ENCODE peak calls at places on chromosomes 4 and X, in six cellular contexts. I, N, H, R, W and G are unnamed samples.

GRCh38 chr4:176945314-176945713 is 152.6 kb upstream of the VEGFC start:
- DNase-seq in I (no peak), N (no peak), H (no peak), R (no peak), W (no peak), G (no peak)

GRCh38 chrX:22603060-22603459 is 330.3 kb downstream of the CBLL2 start:
- DNase-seq in I (no peak), N (no peak), H (no peak), R (no peak), W (no peak), G (no peak)

GRCh38 chr4:26900765-26901164 is 40.1 kb downstream of the STIM2 start:
- DNase-seq in I (no peak), N (no peak), H (no peak), R (no peak), W (no peak), G (no peak)

GRCh38 chrX:23783569-23784486 is 855 bp downstream of the SAT1 start:
- DNase-seq in I (no peak), N (no peak), H (no peak), R (peak), W (no peak), G (no peak)

GRCh38 chrX:56219702-56220101 is 12.5 kb upstream of the KLF8 start:
- DNase-seq in I (no peak), N (no peak), H (no peak), R (peak), W (no peak), G (no peak)

GRCh38 chr4:6680372-6681034 is 13.2 kb upstream of the S100P start:
- DNase-seq in I (no peak), N (no peak), H (no peak), R (peak), W (no peak), G (no peak)

GRCh38 chr4:55386073-55386472 is 9.7 kb upstream of the TMEM165 start:
- DNase-seq in I (no peak), N (no peak), H (no peak), R (peak), W (no peak), G (no peak)

GRCh38 chr4:184854673-184855072 is 28.9 kb upstream of the ACSL1 start:
- DNase-seq in I (no peak), N (no peak), H (no peak), R (no peak), W (no peak), G (no peak)

GRCh38 chr4:99467908-99468307 is 32.8 kb upstream of the ADH7 start:
- DNase-seq in I (no peak), N (no peak), H (no peak), R (no peak), W (no peak), G (no peak)

GRCh38 chrX:48487362-48487785 is 11.4 kb downstream of the FTSJ1 start:
- DNase-seq in I (no peak), N (no peak), H (no peak), R (peak), W (no peak), G (peak)

GRCh38 chr4:82591592-82591991 is 29.8 kb upstream of the TMEM150C start:
- DNase-seq in I (no peak), N (no peak), H (no peak), R (no peak), W (no peak), G (no peak)